ENCODE peak calls at places on chromosomes 4 and X, in four cellular contexts. A is A549, M is IMR-90, K is uterus. T is an unnamed sample.

GRCh38 chr4:15336410-15337184 is 91.2 kb upstream of the C1QTNF7 start:
- DNase-seq in A (no peak), K (no peak), M (peak), T (no peak)

GRCh38 chrX:826448-826847 is 195.9 kb downstream of the SHOX start:
- DNase-seq in A (no peak), M (no peak), K (no peak), T (no peak)

GRCh38 chr4:40630335-40631021 is 814 bp upstream of the RBM47 start:
- DNase-seq in K (no peak), M (no peak), A (peak), T (peak)

GRCh38 chr4:176340871-176341685 is 21.3 kb downstream of the SPCS3 start:
- DNase-seq in K (no peak), A (peak), M (peak), T (no peak)

GRCh38 chr4:35151816-35152572 is 1092.3 kb downstream of the ARAP2 start:
- DNase-seq in M (no peak), A (peak), K (no peak), T (no peak)

GRCh38 chrX:130106071-130106470 is 4.2 kb downstream of the ELF4 start:
- DNase-seq in M (no peak), K (no peak), A (no peak), T (no peak)

GRCh38 chr4:184896868-184897715 is 71.3 kb upstream of the ACSL1 start:
- DNase-seq in M (no peak), A (no peak), K (no peak), T (peak)

GRCh38 chr4:56468097-56468422 is 643 bp downstream of the SRP72 start:
- DNase-seq in M (peak), A (peak), K (no peak), T (peak)

GRCh38 chr4:168631241-168632151 is 134.6 kb downstream of the PALLD start:
- DNase-seq in K (peak), A (peak), M (peak), T (peak)

DNA sequence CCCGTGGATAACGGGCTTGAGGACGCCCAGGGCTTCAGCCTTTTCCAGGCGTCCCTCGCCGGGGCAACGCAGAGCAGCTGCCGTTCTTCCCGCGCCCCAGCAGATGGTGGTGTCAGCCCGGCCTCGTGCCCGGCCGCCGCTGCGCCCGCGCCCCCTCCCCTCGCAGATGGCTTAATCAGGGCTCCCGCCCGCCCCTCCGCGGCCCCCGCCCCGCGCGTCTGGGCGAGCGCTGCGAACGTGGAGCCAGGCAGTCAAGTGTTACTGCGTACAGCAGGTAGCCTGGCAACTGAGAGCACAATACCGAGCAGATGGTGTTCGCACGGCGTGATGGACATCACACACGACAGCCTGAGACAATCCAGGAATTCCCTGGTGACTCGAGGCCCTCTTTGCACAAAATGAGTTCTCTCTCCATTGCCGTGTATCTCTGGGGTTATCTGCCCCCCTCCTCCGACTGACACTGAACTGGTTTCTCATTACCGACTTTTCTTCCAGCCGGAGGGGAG is 69.3 kb downstream of the MGST2 start:
- DNase-seq in M (peak), K (peak), A (no peak), T (peak)
- TF ChIP-seq POLR2A in M (no peak), K (peak), A (no peak), T (no peak)

DNA sequence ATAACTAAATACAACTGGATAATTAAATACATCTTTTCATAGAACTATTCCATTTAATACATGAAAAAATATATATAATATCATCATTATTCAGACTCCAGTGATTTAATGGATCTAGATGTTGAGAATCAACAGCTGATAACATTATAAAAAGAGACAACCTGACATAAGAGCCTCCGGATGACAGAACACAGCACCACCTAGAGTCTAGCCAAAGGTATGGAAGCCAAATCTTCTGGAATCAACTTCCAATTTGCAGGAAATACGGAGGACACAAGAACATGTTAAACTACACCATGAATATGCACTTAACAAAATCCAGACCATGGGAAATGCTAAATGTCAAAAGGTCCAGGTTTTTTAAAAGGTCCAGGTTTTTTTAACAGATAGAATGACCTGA is 55.0 kb downstream of the LRBA start:
- DNase-seq in A (peak), K (no peak), M (peak), T (no peak)
- TF ChIP-seq CTCF in A (peak), K (no peak), M (peak), T (no peak)

GRCh38 chrX:49175435-49175834 is 3.7 kb downstream of the PLP2 start:
- DNase-seq in K (no peak), M (no peak), A (no peak), T (no peak)

GRCh38 chrX:49175875-49176274 is 4.2 kb downstream of the PLP2 start:
- DNase-seq in A (no peak), K (no peak), M (no peak), T (no peak)

GRCh38 chrX:49171752-49172279 is at the start of gene PLP2:
- DNase-seq in K (peak), A (peak), M (peak), T (peak)

GRCh38 chrX:49174723-49175122 is 3.0 kb downstream of the PLP2 start:
- DNase-seq in K (no peak), M (no peak), A (peak), T (no peak)

DNA sequence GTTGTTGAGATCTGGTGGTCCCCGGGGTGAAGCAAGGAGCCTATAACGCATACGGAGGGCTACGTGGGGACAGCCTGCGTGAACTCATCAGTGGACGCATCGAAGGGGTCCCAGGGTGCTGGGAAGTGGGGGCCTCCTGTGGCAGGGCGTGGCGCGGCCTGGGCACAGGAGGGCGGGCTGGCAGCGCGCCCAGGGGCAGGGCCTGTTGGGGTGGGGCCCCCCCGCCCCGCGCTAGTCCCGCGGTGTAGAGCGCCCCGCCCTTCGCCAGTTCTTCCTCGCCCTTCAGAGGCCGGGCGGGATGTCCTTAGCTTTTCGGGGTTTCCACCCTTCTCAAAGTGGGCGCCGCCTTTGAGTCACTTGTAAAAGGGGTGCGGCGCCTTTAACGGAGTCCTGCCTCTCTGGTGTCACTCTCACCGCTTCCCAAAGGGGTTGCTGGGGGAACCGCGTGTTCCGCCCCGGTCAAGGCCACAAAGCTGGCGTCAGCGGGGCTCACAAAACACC is 632 bp downstream of the PLP2 start:
- DNase-seq in A (peak), K (peak), M (peak), T (peak)
- TF ChIP-seq POLR2A in A (peak), K (no peak), M (no peak), T (peak)

DNA sequence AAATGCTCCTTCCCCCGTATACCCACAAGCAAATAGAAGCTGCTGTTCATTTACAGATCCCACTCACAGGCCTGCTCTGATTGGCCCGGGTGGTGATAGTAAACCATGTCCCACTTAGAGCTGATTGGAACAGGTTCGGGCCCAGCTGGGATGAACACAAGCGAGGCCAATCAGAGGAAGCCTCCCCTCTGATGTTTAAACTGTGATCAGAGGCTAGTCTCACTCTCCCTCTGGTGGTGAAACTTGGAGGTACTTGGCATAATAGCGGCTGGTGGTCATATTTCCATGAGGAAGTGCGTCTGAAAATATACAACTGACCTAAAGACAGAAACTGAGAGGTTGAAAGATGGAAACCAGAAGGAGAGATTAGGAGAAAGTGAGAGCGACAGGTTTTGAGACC is 51.5 kb upstream of the TRPC3 start:
- DNase-seq in K (no peak), M (no peak), A (peak), T (peak)
- TF ChIP-seq CTCF in K (no peak), M (peak), A (peak), T (peak)

DNA sequence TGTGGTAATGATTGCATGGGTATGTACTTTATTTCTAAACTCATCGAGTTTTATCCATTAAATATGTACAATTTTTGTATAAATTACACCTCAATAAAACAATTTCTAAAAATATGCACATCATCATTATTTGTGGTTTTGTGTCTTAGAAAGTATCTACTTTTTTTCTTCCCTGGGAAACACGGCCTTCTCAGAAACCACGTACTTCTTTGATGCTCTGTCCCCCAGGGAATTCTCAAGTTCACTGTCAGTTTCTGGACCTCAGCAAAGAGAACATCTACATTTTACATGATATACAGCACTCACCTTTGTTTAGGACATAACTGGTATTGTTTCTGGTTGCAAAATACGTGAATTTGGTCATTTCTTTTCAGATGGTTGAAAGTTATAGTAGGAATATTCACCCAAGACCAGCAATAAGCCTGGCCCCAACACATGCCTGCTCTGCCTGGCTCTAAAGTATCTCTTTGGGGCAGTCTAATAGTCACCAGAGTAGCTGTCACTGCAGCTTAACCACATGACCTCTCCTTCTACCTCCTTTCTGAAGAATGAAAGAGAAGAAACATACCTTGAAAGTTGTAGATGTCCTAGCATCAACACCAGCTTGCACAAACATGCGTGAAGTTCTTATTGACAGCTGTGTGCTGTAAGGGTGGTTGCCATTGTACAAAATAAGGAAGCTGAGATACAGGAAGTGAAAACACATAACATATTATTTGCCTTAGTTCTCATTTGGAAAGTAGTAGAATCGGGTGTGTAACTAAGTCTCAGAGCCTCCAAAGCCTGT is 48.4 kb upstream of the SPANXN4 start:
- DNase-seq in M (no peak), A (no peak), K (no peak), T (no peak)
- TF ChIP-seq POLR2A in M (no peak), A (no peak), K (no peak), T (no peak)

GRCh38 chr4:189062047-189062820 is 878.4 kb upstream of the FRG1 start:
- DNase-seq in K (no peak), M (no peak), A (no peak), T (no peak)
- TF ChIP-seq CTCF in K (no peak), M (no peak), A (no peak), T (no peak)

GRCh38 chrX:53223955-53224859 is 800 bp downstream of the KDM5C start:
- DNase-seq in K (peak), A (peak), M (peak), T (peak)
- TF ChIP-seq POLR2A in K (no peak), A (no peak), M (no peak), T (peak)

GRCh38 chr4:171067422-171067821 is 745.8 kb upstream of the GALNTL6 start:
- DNase-seq in A (peak), K (no peak), M (no peak), T (no peak)
- TF ChIP-seq CTCF in A (no peak), K (no peak), M (no peak), T (no peak)

DNA sequence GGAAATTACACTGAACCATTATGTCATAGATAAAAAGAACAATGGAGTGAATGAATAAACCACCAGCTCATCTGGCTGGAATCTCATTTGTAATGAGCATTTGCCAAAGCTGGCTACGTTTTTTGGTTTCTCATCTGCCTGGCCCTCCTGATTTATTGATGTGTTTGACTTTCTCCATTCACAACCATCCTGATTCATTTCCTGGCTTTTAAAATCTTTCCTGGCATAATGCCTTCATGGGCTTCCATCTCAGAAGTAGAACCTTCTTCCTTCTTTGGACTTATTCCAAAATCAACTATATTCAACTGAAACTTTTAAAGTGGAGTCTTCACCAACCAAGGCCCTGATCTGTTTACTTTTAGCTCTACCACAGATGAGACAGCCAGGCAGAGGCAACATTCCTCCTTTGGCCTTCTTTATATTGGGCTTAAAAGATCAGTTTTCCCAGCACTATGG is 36.0 kb upstream of the ARSJ start:
- DNase-seq in K (no peak), M (peak), A (peak), T (no peak)
- TF ChIP-seq POLR2A in K (no peak), M (no peak), A (no peak), T (no peak)